ENCODE peak calls at places on chromosomes 16 and 17, in seven cellular contexts. G is dorsolateral prefrontal cortex; M is iPS DF 19.7; L is EH; F is activated CD4-positive, alpha-beta T cell treated with anti-CD3 and anti-CD28 coated beads for 4 hours; W is KBM-7; J is tibial artery. E is an unnamed sample.

GRCh38 chr17:28226563-28226962 is 92.4 kb upstream of the TMEM97 start:
- DNase-seq in L (no peak), M (no peak), J (peak), G (no peak), F (no peak), W (no peak), E (no peak)

GRCh38 chr16:55437627-55438026 is 41.4 kb upstream of the MMP2 start:
- DNase-seq in M (no peak), L (peak), G (no peak), W (no peak), J (no peak), F (no peak), E (no peak)

GRCh38 chr17:77188084-77189066 is 47.6 kb downstream of the SEC14L1 start:
- DNase-seq in F (no peak), W (no peak), G (no peak), J (no peak), L (no peak), M (no peak), E (no peak)

GRCh38 chr17:65539867-65540266 is 21.6 kb downstream of the AXIN2 start:
- DNase-seq in G (no peak), M (no peak), F (no peak), J (no peak), W (no peak), L (no peak), E (no peak)

GRCh38 chr17:81200201-81200600 is 22.6 kb downstream of the CEP131 start:
- DNase-seq in W (no peak), J (no peak), M (no peak), G (no peak), L (no peak), F (no peak), E (no peak)

GRCh38 chr17:39174907-39175694 is 9.1 kb upstream of the ARL5C start:
- DNase-seq in M (no peak), L (peak), G (peak), F (peak), W (peak), J (peak), E (peak)

GRCh38 chr16:67024384-67024896 is 4.5 kb upstream of the CBFB start:
- DNase-seq in G (no peak), W (no peak), M (no peak), J (peak), F (no peak), L (no peak), E (no peak)

GRCh38 chr17:79115487-79115886 is 40.9 kb downstream of the ENGASE start:
- DNase-seq in G (no peak), F (no peak), L (no peak), M (no peak), J (no peak), W (no peak), E (no peak)

GRCh38 chr17:10843806-10844205 is 5.9 kb upstream of the PIRT start:
- DNase-seq in W (no peak), M (no peak), F (peak), L (no peak), J (no peak), G (no peak), E (peak)

GRCh38 chr17:61485067-61485775 is 33.0 kb downstream of the TBX4 start:
- DNase-seq in W (no peak), G (no peak), F (no peak), J (no peak), M (no peak), L (no peak), E (no peak)

GRCh38 chr17:80294210-80294609 is 33.6 kb downstream of the RNF213 start:
- DNase-seq in F (no peak), L (no peak), J (no peak), G (peak), W (no peak), M (no peak), E (peak)

GRCh38 chr17:33385713-33386112 is 92.6 kb upstream of the ASIC2 start:
- DNase-seq in M (no peak), F (no peak), L (no peak), J (no peak), W (no peak), G (no peak), E (no peak)

GRCh38 chr17:82713015-82713723 is 3.3 kb upstream of the FN3KRP start:
- DNase-seq in L (no peak), G (no peak), M (no peak), W (no peak), J (no peak), F (no peak), E (no peak)

GRCh38 chr16:10566613-10567012 is 13.8 kb downstream of the EMP2 start:
- DNase-seq in L (no peak), W (no peak), M (no peak), J (no peak), F (no peak), G (no peak), E (no peak)

GRCh38 chr16:78799429-78799828 is 700.0 kb downstream of the WWOX start:
- DNase-seq in F (no peak), J (no peak), L (no peak), W (no peak), M (no peak), G (no peak), E (no peak)

GRCh38 chr16:50394215-50394802 is 25.5 kb upstream of the BRD7 start:
- DNase-seq in G (no peak), L (no peak), W (no peak), M (no peak), J (no peak), F (no peak), E (no peak)

GRCh38 chr17:46971647-46972300 is 7.3 kb downstream of the RPRML start:
- DNase-seq in L (no peak), G (no peak), W (no peak), F (no peak), J (no peak), M (no peak), E (no peak)

GRCh38 chr16:21260870-21261791 is 17.0 kb downstream of the CRYM start:
- DNase-seq in F (no peak), W (no peak), M (no peak), G (no peak), L (peak), J (no peak), E (no peak)

GRCh38 chr16:1082952-1083675 is 10.6 kb downstream of the SSTR5 start:
- DNase-seq in M (no peak), J (no peak), L (no peak), W (no peak), G (no peak), F (no peak), E (no peak)

GRCh38 chr17:5706835-5707234 is 122.5 kb upstream of the NLRP1 start:
- DNase-seq in M (no peak), F (peak), L (peak), G (peak), J (peak), W (peak), E (peak)

GRCh38 chr17:82062076-82062983 is 3.3 kb downstream of the DUS1L start:
- DNase-seq in J (no peak), F (no peak), G (no peak), W (no peak), L (no peak), M (no peak), E (no peak)

GRCh38 chr16:684961-685696 is 995 bp upstream of the JMJD8 start:
- DNase-seq in J (no peak), M (no peak), F (no peak), W (no peak), L (no peak), G (no peak), E (no peak)

GRCh38 chr17:9239821-9240658 is 218.7 kb downstream of the NTN1 start:
- DNase-seq in F (peak), W (no peak), M (no peak), G (peak), J (peak), L (peak), E (peak)

GRCh38 chr17:42260318-42260717 is 15.9 kb downstream of the STAT5B start:
- DNase-seq in F (no peak), W (no peak), M (no peak), J (no peak), G (no peak), L (no peak), E (no peak)

GRCh38 chr17:57672971-57673370 is 72.1 kb downstream of the CCDC182 start:
- DNase-seq in F (no peak), J (peak), W (no peak), G (no peak), M (no peak), L (no peak), E (no peak)

GRCh38 chr17:63960430-63960829 is 12.3 kb downstream of the SCN4A start:
- DNase-seq in L (no peak), G (no peak), M (no peak), J (no peak), W (no peak), F (no peak), E (no peak)

GRCh38 chr17:79027925-79028491 is 4.0 kb downstream of the C1QTNF1 start:
- DNase-seq in M (no peak), F (no peak), W (no peak), J (peak), G (peak), L (peak), E (no peak)

E was measured in Ammon's horn.